ENCODE peak calls at places on chromosomes 16 and 17, in six cellular contexts. E is left ventricle myocardium inferior, F is NB4, P is astrocyte of the spinal cord, D is coronary artery, A is left lung. B is an unnamed sample.

GRCh38 chr17:7887482-7888183 is 956 bp upstream of the CHD3 start:
- DNase-seq in F (peak), P (peak), D (peak), E (peak), A (peak), B (peak)

GRCh38 chr16:19876501-19877059 is 8.1 kb downstream of the GPRC5B start:
- DNase-seq in F (no peak), A (no peak), P (no peak), E (no peak), D (no peak), B (no peak)

GRCh38 chr17:7634384-7634783 is 4.4 kb downstream of the SHBG start:
- DNase-seq in E (peak), P (peak), A (no peak), D (no peak), F (peak), B (no peak)

GRCh38 chr17:50139950-50140885 is 10.3 kb upstream of the SAMD14 start:
- DNase-seq in A (peak), F (peak), E (peak), D (no peak), P (peak), B (no peak)

GRCh38 chr17:61325382-61326073 is 74.1 kb upstream of the TBX2 start:
- DNase-seq in P (no peak), E (no peak), A (no peak), D (no peak), F (no peak), B (no peak)

GRCh38 chr16:85428168-85428898 is 184.8 kb upstream of the GSE1 start:
- DNase-seq in P (no peak), F (peak), D (no peak), A (peak), E (peak), B (no peak)

GRCh38 chr16:2770781-2771111 is 6.3 kb downstream of the ELOB start:
- DNase-seq in P (no peak), D (no peak), F (peak), E (no peak), A (no peak), B (no peak)

GRCh38 chr17:48915459-48916282 is 7.5 kb downstream of the UBE2Z start:
- DNase-seq in D (no peak), E (no peak), F (peak), P (peak), A (no peak), B (peak)

GRCh38 chr17:39064814-39065213 is 86.6 kb downstream of the PLXDC1 start:
- DNase-seq in D (no peak), A (no peak), F (no peak), P (no peak), E (no peak), B (no peak)

GRCh38 chr16:5736209-5736608 is 638.6 kb upstream of the EEF2KMT start:
- DNase-seq in P (no peak), E (no peak), D (no peak), F (no peak), A (no peak), B (no peak)

GRCh38 chr17:65163990-65164495 is 26.9 kb downstream of the RGS9 start:
- DNase-seq in P (peak), F (peak), D (no peak), E (no peak), A (no peak), B (no peak)

GRCh38 chr17:81941484-81942166 is 4.5 kb upstream of the PYCR1 start:
- DNase-seq in A (peak), D (no peak), P (no peak), F (no peak), E (peak), B (no peak)
- H3K4me3 ChIP-seq in A (no peak), D (no peak), P (no peak), F (no peak), E (peak), B (no peak)

DNA sequence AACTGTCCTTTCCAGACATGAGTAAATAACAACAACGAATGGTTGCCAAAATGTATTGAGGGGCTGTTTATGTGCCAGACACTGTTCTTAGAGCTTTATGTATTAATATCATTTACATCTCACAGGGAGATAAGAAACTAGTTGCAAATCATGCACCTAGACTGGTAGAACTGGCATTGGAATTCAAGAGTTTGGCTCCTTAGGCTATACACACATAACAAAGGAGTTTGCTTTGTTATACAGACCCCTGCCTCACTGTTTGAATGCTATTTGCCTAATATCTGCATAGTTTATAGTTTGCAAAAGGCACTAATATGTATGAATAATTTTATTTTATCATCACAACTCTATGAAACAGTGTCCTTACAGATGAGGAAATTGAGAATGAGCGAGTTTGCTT is 100.0 kb downstream of the FTO start:
- DNase-seq in F (no peak), P (no peak), E (no peak), D (no peak), A (no peak), B (no peak)
- H3K4me3 ChIP-seq in F (no peak), P (no peak), E (no peak), D (no peak), A (no peak), B (no peak)

GRCh38 chr17:42285346-42286050 is 2.8 kb upstream of the STAT5A start:
- DNase-seq in P (no peak), E (no peak), F (no peak), D (no peak), A (no peak), B (no peak)

GRCh38 chr17:42286411-42287295 is 1.6 kb upstream of the STAT5A start:
- DNase-seq in E (peak), P (no peak), F (peak), A (no peak), D (no peak), B (no peak)

GRCh38 chr17:42288985-42289862 is 926 bp downstream of the STAT5A start:
- DNase-seq in F (no peak), A (peak), P (no peak), D (peak), E (no peak), B (no peak)

GRCh38 chr17:42288078-42288984 is at the start of gene STAT5A:
- DNase-seq in D (peak), E (peak), F (peak), A (peak), P (peak), B (peak)

DNA sequence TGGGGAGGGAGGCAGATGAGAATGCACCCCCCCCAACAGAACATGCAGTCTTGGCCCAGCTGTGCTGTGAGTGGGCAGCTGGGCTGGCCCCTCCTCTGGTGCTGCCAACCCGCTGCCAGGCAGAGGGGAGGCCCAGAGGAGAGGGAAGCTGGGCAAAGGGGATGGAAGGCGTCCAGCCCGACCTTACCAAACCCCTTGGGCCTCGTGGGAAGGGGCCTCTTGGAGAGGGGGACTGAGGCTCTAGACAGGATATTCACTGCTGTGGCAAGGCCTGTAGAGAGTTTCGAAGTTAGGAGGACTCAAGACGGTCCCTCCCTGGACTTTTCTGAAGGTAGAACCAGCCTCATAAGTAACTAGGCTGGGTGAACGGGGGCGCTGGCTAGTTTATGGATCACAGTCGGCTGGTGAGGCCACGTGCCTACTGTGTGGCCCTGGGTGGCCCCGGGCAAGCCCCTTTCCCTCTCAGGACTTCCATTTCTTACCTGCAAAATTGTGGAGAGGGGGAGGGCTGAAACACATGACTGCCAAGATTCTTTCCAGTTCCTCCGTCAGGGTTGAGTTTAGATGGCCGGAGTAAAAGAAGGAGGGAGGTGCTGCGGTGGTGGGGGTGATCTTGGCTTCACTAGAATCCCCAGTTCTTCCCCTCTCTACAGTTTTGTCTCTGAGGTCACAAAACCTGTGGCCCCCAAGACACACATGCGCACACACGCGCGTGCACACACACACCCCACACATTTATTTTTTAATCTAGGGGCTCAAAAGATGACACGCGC is 807 bp upstream of the STAT5A start:
- DNase-seq in P (no peak), F (peak), D (peak), A (no peak), E (peak), B (no peak)
- H3K4me3 ChIP-seq in P (peak), F (peak), D (peak), A (peak), E (peak), B (peak)

GRCh38 chr16:53058441-53058840 is 3.6 kb downstream of the CHD9 start:
- DNase-seq in D (no peak), F (no peak), P (no peak), A (no peak), E (no peak), B (no peak)

GRCh38 chr16:53055603-53056527 is 1.1 kb downstream of the CHD9 start:
- DNase-seq in A (no peak), P (peak), E (no peak), D (no peak), F (peak), B (no peak)

GRCh38 chr16:53057658-53058057 is 2.9 kb downstream of the CHD9 start:
- DNase-seq in P (no peak), E (no peak), F (no peak), A (no peak), D (no peak), B (no peak)

GRCh38 chr16:53054670-53055485 is at the start of gene CHD9:
- DNase-seq in F (peak), A (peak), P (peak), E (peak), D (peak), B (no peak)

DNA sequence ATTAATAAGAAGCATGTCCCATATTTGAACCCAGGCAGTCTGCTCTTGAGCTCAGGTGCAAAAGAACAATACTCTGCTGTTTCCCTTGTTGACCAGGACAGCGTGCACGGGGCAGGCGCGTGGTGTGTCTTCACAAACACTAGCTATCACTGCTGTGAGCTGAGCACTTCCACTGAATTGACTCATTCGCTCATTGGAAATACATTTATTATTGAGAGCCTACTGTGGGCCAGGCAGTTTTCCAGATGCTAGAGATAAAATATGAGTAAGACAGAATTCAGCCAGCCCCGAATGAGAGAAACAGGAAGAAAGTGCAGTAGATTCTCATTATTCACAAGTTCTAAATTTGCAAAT is 1.7 kb downstream of the CHD9 start:
- DNase-seq in E (no peak), F (peak), D (no peak), P (peak), A (no peak), B (no peak)
- H3K4me3 ChIP-seq in E (peak), F (peak), D (peak), P (no peak), A (peak), B (no peak)

DNA sequence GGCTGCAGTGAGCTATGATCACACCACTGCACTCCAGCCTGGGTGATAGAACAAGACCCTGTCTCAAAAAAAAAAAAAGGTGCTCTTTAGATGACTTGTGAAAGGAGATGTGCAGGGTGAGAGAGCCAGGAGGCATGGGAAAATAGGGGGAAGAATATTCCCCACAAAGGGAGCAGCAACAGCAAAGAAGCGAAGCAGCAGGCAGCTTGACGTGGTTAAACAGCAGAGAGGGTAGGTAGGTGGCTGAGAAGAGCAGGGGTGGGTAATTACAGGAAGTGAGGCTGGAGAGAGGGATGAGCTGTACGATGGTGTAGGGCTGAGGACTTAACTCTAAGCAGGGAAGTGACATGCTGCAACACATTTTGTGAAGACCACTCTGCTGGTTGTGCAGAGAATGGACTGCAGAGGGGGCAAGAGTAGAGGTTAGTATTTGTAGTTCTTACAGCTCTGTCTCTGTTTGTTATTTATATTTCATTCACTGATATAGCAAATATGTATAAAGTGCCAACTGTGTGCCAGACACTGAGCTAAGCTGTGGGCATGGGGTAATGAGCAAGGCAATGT is 1.6 kb downstream of the HEATR3 start:
- DNase-seq in A (no peak), D (no peak), P (peak), F (peak), E (no peak), B (no peak)
- H3K4me3 ChIP-seq in A (peak), D (peak), P (peak), F (peak), E (peak), B (no peak)

DNA sequence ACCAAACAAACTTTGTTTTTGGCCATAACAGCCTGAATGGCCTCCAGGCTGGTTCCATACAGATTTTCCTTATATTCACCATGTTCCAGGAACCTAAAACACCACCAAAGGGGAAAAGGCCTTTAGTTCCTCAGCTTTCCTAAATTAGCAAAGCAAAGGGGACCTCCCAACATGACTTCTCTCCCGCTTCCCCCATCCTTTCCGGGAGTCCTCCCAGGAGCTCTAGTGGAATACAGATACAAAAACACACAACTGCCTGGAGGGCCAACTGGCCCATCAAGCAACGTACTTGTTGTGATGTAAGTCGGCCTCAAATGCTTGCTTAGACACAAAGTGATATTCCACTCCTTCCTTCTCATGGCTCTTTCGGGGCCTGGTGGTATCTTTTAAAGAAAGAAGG is 22.1 kb downstream of the MPP3 start:
- DNase-seq in A (no peak), E (no peak), P (no peak), F (no peak), D (peak), B (no peak)
- H3K4me3 ChIP-seq in A (no peak), E (no peak), P (no peak), F (no peak), D (no peak), B (no peak)